ENCODE peak calls at places on chromosomes 13 and 19, in five cellular contexts. C is activated CD4-positive, alpha-beta T cell treated with anti-CD3 and anti-CD28 coated beads for 1 hour; A is SW 1271; P is activated gamma-delta T cell treated with anti-CD3 and anti-CD28 coated beads, Interleukin-2, amount 50 U/mL, for 16 hours; J is iris pigment epithelial cell. G is an unnamed sample.

GRCh38 chr13:43786766-43787517 is at the start of gene ENOX1:
- DNase-seq in A (peak), P (no peak), C (no peak), J (peak), G (no peak)

GRCh38 chr13:109213714-109214113 is 572.7 kb downstream of the IRS2 start:
- DNase-seq in C (no peak), A (no peak), J (no peak), P (no peak), G (no peak)

GRCh38 chr19:33125929-33126388 is 6.0 kb upstream of the WDR88 start:
- DNase-seq in C (peak), J (peak), A (peak), P (peak), G (peak)

GRCh38 chr19:11165486-11166030 is 10.0 kb upstream of the SPC24 start:
- DNase-seq in J (peak), P (no peak), A (no peak), C (no peak), G (no peak)

GRCh38 chr19:7340959-7341837 is 7.5 kb upstream of the ARHGEF18 start:
- DNase-seq in J (peak), P (peak), A (peak), C (peak), G (peak)

GRCh38 chr13:26679945-26680516 is 80.6 kb downstream of the GPR12 start:
- DNase-seq in J (peak), P (no peak), C (no peak), A (no peak), G (no peak)

GRCh38 chr19:36040495-36040894 is 7.8 kb upstream of the CLIP3 start:
- DNase-seq in C (no peak), A (no peak), J (no peak), P (no peak), G (no peak)

GRCh38 chr13:98050041-98050466 is 92.8 kb upstream of the FARP1 start:
- DNase-seq in C (no peak), A (peak), P (no peak), J (peak), G (no peak)

GRCh38 chr13:52010890-52011689 is at the start of gene ATP7B:
- DNase-seq in J (no peak), A (no peak), P (no peak), C (no peak), G (no peak)

GRCh38 chr19:18460313-18460712 is 22.4 kb upstream of the ISYNA1 start:
- DNase-seq in A (no peak), C (no peak), J (peak), P (no peak), G (no peak)

GRCh38 chr19:38270587-38271167 is 6.3 kb downstream of the SPINT2 start:
- DNase-seq in C (no peak), P (no peak), J (no peak), A (no peak), G (no peak)

GRCh38 chr19:19385900-19386339 is 19.6 kb upstream of the GATAD2A start:
- DNase-seq in A (peak), P (peak), J (no peak), C (peak), G (no peak)

GRCh38 chr13:49669735-49670309 is 21.5 kb downstream of the EBPL start:
- DNase-seq in J (peak), P (no peak), C (no peak), A (peak), G (no peak)

GRCh38 chr13:61779456-61779855 is 363.8 kb upstream of the PCDH20 start:
- DNase-seq in J (no peak), P (no peak), A (no peak), C (no peak), G (no peak)

GRCh38 chr19:49475191-49475932 is 1.3 kb downstream of the FLT3LG start:
- DNase-seq in C (no peak), A (no peak), J (no peak), P (no peak), G (no peak)

GRCh38 chr13:20182231-20182846 is 10.4 kb downstream of the GJB2 start:
- DNase-seq in J (peak), C (no peak), P (no peak), A (peak), G (no peak)

GRCh38 chr13:43537124-43537523 is 249.6 kb downstream of the ENOX1 start:
- DNase-seq in A (no peak), C (no peak), J (peak), P (no peak), G (no peak)

GRCh38 chr13:101292711-101293110 is 123.6 kb downstream of the NALCN start:
- DNase-seq in C (no peak), J (peak), P (no peak), A (no peak), G (no peak)

GRCh38 chr13:28147489-28147888 is 9.1 kb downstream of the PAN3 start:
- DNase-seq in P (no peak), C (no peak), J (peak), A (no peak), G (no peak)

G was measured in glomerular endothelial cell.